ENCODE peak calls at places on chromosome 4, in seven cellular contexts. U, O, B, E, V, X and H are unnamed samples.

GRCh38 chr4:142435599-142436235 is 410.4 kb downstream of the INPP4B start:
- DNase-seq in U (no peak), O (no peak), B (no peak), E (no peak), V (no peak), X (peak; percentile 11), H (no peak)

GRCh38 chr4:121736735-121737351 is 28.1 kb downstream of the SMIM43 start:
- DNase-seq in U (peak; percentile 41), O (peak; percentile 50), B (peak; percentile 29), E (no peak), V (no peak), X (peak; percentile 73), H (no peak)

GRCh38 chr4:25776795-25777194 is 86.0 kb downstream of the SEL1L3 start:
- DNase-seq in U (no peak), O (no peak), B (no peak), E (no peak), V (no peak), X (no peak), H (no peak)

GRCh38 chr4:26854701-26855100 is 5.9 kb upstream of the STIM2 start:
- DNase-seq in U (no peak), O (no peak), B (no peak), E (no peak), V (no peak), X (no peak), H (no peak)

GRCh38 chr4:76504613-76505465 is 69.8 kb downstream of the SHROOM3 start:
- DNase-seq in U (peak; percentile 20), O (peak; percentile 39), B (no peak), E (no peak), V (peak; percentile 25), X (peak; percentile 57), H (peak; percentile 19)

GRCh38 chr4:168451744-168452394 is 28.4 kb downstream of the DDX60L start:
- DNase-seq in U (peak; percentile 28), O (peak; percentile 23), B (no peak), E (no peak), V (no peak), X (no peak), H (peak; percentile 61)

GRCh38 chr4:38154681-38155588 is 194.7 kb downstream of the PTTG2 start:
- DNase-seq in U (no peak), O (peak; percentile 80), B (peak; percentile 36), E (no peak), V (no peak), X (peak; percentile 89), H (no peak)

GRCh38 chr4:72817012-72817411 is 248.0 kb upstream of the ADAMTS3 start:
- DNase-seq in U (no peak), O (no peak), B (no peak), E (no peak), V (peak; percentile 46), X (no peak), H (peak; percentile 51)

GRCh38 chr4:173577963-173578362 is 47.9 kb upstream of the HAND2 start:
- DNase-seq in U (no peak), O (no peak), B (no peak), E (no peak), V (no peak), X (no peak), H (no peak)

GRCh38 chr4:39613093-39613656 is 25.5 kb downstream of the SMIM14 start:
- DNase-seq in U (peak; percentile 21), O (no peak), B (no peak), E (no peak), V (no peak), X (no peak), H (no peak)

GRCh38 chr4:48490012-48490679 is at the start of gene ZAR1:
- DNase-seq in U (no peak), O (no peak), B (no peak), E (no peak), V (no peak), X (no peak), H (no peak)